ENCODE peak calls at places on chromosomes 2 and 18, in four cellular contexts. Y is GM23248, S is PC-9, V is PC-3. O is an unnamed sample.

GRCh38 chr2:62663443-62663842 is 42.1 kb upstream of the EHBP1 start:
- DNase-seq in S (no peak), V (no peak), Y (peak; percentile 84), O (no peak)

GRCh38 chr18:25704096-25704870 is 352.3 kb upstream of the ZNF521 start:
- DNase-seq in V (no peak), S (no peak), Y (no peak), O (no peak)

GRCh38 chr2:166766220-166766619 is 122.1 kb upstream of the XIRP2 start:
- DNase-seq in V (no peak), Y (no peak), S (no peak), O (peak; percentile 37)

GRCh38 chr18:9746958-9747357 is 38.9 kb downstream of the RAB31 start:
- DNase-seq in V (peak; percentile 77), S (no peak), Y (peak; percentile 12), O (no peak)

GRCh38 chr2:7031424-7032245 is 114.4 kb downstream of the RNF144A start:
- DNase-seq in Y (no peak), V (peak; percentile 100), S (peak; percentile 56), O (no peak)

GRCh38 chr2:175282300-175282699 is 100.8 kb upstream of the ATP5MC3 start:
- DNase-seq in S (no peak), V (peak; percentile 53), Y (peak; percentile 69), O (peak; percentile 68)

GRCh38 chr18:25832008-25832604 is 258.3 kb downstream of the SS18 start:
- DNase-seq in V (peak; percentile 56), Y (peak; percentile 81), S (peak; percentile 8), O (peak; percentile 80)

GRCh38 chr2:70687461-70687795 is 80.6 kb downstream of the ADD2 start:
- DNase-seq in V (no peak), Y (no peak), S (no peak), O (no peak)

GRCh38 chr2:170716851-170717598 is 1.9 kb downstream of the SP5 start:
- DNase-seq in S (no peak), Y (peak; percentile 73), V (no peak), O (peak; percentile 87)

GRCh38 chr18:13216732-13217465 is 1.7 kb upstream of the LDLRAD4 start:
- DNase-seq in Y (peak; percentile 24), V (no peak), S (no peak), O (peak; percentile 61)
- TF ChIP-seq EZH2 in Y (peak; percentile 90), V (no peak), S (no peak), O (peak; percentile 43)

DNA sequence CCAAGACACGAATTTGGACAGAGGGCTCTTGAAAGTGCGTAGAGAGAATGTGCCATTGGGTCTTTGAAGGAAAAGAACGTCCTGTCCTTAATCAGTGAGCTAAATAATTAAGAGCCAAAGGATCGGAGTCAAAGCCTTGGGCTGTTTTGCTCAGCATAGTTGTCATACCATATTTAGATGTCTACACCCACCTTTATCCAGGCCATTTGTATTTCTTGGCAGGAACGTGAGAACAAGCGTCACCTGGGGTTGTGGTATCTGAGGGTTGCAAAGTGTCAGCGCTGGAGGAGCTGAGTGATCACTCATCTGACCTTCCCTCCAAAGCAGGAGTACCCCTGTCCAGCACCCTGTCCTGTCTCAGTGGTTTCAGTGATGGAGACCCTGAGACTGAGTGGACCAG is 4.5 kb downstream of the LPIN1 start:
- DNase-seq in V (no peak), Y (no peak), S (peak; percentile 55), O (no peak)
- H3F3A ChIP-seq in V (no peaks in the 10 kb centered on the region), Y (no peaks in the 10 kb centered on the region), S (peaks cover 46% of the 10 kb centered on the region), O (peaks cover 7% of the 10 kb centered on the region)

GRCh38 chr2:39666489-39667141 is 898 bp downstream of the TMEM178A start:
- DNase-seq in V (no peak), S (no peak), Y (peak; percentile 36), O (peak; percentile 44)

GRCh38 chr2:39664478-39664877 is 1.2 kb upstream of the TMEM178A start:
- DNase-seq in Y (no peak), V (no peak), S (no peak), O (no peak)

GRCh38 chr2:39665811-39666488 is at the start of gene TMEM178A:
- DNase-seq in S (no peak), Y (peak; percentile 32), V (no peak), O (peak; percentile 79)

GRCh38 chr2:39663187-39663930 is 2.4 kb upstream of the TMEM178A start:
- DNase-seq in V (no peak), S (no peak), Y (peak; percentile 8), O (no peak)

DNA sequence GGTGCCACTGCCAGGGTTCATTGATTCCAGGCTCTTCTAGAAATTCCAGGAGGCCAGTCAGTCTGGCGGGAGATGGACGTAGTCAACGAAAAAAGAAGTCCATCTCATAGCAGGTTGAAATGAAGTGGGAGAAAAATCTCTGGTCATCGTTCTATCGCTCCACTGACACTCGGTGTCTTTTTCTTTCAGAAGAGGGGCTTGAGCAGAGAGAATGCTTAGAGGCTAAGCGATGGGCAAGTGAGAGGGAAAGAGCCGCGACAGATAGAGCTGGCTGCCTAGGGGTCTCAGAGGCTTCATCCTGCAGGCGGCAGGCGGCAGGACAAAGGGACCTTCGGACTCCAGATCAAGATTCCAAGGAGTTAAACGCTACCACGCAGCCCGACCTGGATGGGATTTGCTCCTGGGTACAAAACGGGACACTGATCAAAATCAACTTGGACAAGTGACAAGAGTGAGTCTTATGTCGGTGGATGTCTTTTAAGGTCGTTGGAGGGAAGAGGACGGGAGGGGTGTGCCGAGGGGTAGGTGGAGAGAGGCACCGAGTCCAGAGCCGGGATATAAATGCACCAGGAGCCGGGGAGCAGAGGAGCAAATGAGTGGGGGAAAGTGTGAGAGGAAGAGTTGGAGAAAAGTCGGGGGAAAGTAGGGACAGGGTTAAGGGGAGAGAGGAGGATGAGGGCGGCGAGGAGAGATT is 672 bp upstream of the TMEM178A start:
- DNase-seq in Y (no peak), S (no peak), V (no peak), O (peak; percentile 67)
- TF ChIP-seq EZH2 in Y (peak; percentile 71), S (no peak), V (no peak), O (peak; percentile 63)

DNA sequence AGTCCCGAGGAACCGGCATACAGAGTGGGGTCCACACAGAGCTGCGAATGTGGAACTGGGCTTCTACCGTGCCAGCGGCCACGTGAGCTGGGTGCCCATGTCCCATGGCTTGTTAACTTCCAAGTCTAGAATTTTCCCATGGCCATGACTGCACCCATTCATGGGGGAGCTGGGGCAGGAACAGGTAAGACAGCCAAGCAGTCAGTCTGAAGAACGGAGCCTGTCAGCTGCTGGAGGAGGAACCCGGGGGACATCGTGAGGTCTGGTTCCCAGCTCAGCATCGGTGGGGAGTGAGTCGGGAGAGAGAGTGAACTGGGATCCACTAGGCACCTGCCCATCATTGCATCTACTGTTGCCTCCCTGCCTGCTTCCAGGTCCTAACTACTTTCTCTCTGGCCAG is 86.9 kb downstream of the SH3RF3 start:
- DNase-seq in S (no peak), V (no peak), Y (no peak), O (no peak)
- H3F3A ChIP-seq in S (peaks cover 18% of the 10 kb centered on the region), V (no peaks in the 10 kb centered on the region), Y (peaks cover 16% of the 10 kb centered on the region), O (no peaks in the 10 kb centered on the region)

GRCh38 chr18:47263828-47264314 is 12.4 kb upstream of the SKOR2 start:
- DNase-seq in Y (no peak), V (no peak), S (no peak), O (peak; percentile 56)
- TF ChIP-seq EZH2 in Y (peak; percentile 30), V (no peak), S (no peak), O (peak; percentile 73)